ENCODE peak calls at places on chromosomes 11 and 22, in seven cellular contexts. S, R, H, U, N, C and K are unnamed samples.

GRCh38 chr11:33761471-33761870 is 12.8 kb downstream of the FBXO3 start:
- DNase-seq in S (no peak), R (no peak), H (no peak), U (no peak), N (no peak), C (no peak), K (no peak)

GRCh38 chr11:119307219-119307618 is 9.7 kb downstream of the MCAM start:
- DNase-seq in S (no peak), R (peak), H (no peak), U (no peak), N (no peak), C (no peak), K (no peak)

GRCh38 chr11:123169821-123170220 is 25.2 kb downstream of the CLMP start:
- DNase-seq in S (no peak), R (no peak), H (no peak), U (no peak), N (no peak), C (no peak), K (no peak)

GRCh38 chr11:59614277-59615131 is 1.1 kb downstream of the OSBP start:
- DNase-seq in S (no peak), R (peak), H (no peak), U (peak), N (no peak), C (no peak), K (no peak)

GRCh38 chr11:63767415-63768231 is 952 bp downstream of the ZFTA start:
- DNase-seq in S (peak), R (peak), H (peak), U (peak), N (no peak), C (no peak), K (peak)

GRCh38 chr11:117673561-117673960 is 123.5 kb downstream of the DSCAML1 start:
- DNase-seq in S (no peak), R (no peak), H (peak), U (no peak), N (no peak), C (no peak), K (no peak)

GRCh38 chr11:103888541-103888951 is 147.9 kb upstream of the DDI1 start:
- DNase-seq in S (no peak), R (no peak), H (no peak), U (no peak), N (no peak), C (no peak), K (no peak)

GRCh38 chr11:73262851-73263495 is 9.2 kb upstream of the P2RY6 start:
- DNase-seq in S (peak), R (no peak), H (no peak), U (no peak), N (no peak), C (no peak), K (no peak)

GRCh38 chr11:112016088-112016764 is 9.0 kb upstream of the DLAT start:
- DNase-seq in S (no peak), R (no peak), H (no peak), U (no peak), N (peak), C (no peak), K (no peak)

GRCh38 chr22:29332886-29333496 is 17.5 kb upstream of the RASL10A start:
- DNase-seq in S (no peak), R (no peak), H (no peak), U (no peak), N (no peak), C (no peak), K (no peak)